ENCODE peak calls at places on chromosomes 5 and 9, in ten cellular contexts. J is stimulated activated naive CD8-positive, alpha-beta T cell treated with anti-CD3 and anti-CD28 coated beads, Interleukin-15, Interleukin-2, amounts not matched to agents 100 U/mL and 50 U/mL, for 24 hours; C is stimulated activated CD4-positive, alpha-beta T cell treated with anti-CD3 and anti-CD28 coated beads, Interleukin-1b, Interleukin-23, amount 100 ng/mL, for 48 hours; Y is mesendoderm; F is CD8-positive, alpha-beta memory T cell; U is Right ventricle myocardium superior; R is activated CD4-positive, alpha-beta T cell treated with anti-CD3 and anti-CD28 coated beads for 48 hours; S is A549; B is ELR; I is G401. Z is an unnamed sample.

GRCh38 chr5:142716963-142717362 is 31.1 kb upstream of the FGF1 start:
- DNase-seq in J (peak), C (peak), Y (peak), F (no peak), U (peak), R (peak), S (peak), B (peak), I (peak), Z (peak)

GRCh38 chr5:171826132-171826531 is 40.5 kb downstream of the SMIM23 start:
- DNase-seq in J (no peak), C (no peak), Y (no peak), F (no peak), U (no peak), R (no peak), S (no peak), B (peak), I (no peak), Z (no peak)

GRCh38 chr9:99820330-99821186 is 1.1 kb upstream of the NR4A3 start:
- DNase-seq in J (peak), C (peak), Y (no peak), F (peak), U (peak), R (peak), S (peak), B (peak), I (no peak), Z (no peak)

GRCh38 chr9:137757613-137758029 is 120.0 kb upstream of the CACNA1B start:
- DNase-seq in J (peak), C (peak), Y (no peak), F (no peak), U (no peak), R (peak), S (peak), B (peak), I (no peak), Z (no peak)

GRCh38 chr5:61333351-61334223 is 1.5 kb downstream of the ZSWIM6 start:
- DNase-seq in J (peak), C (peak), Y (peak), F (peak), U (peak), R (peak), S (no peak), B (peak), I (peak), Z (peak)

GRCh38 chr5:78755822-78756429 is 107.4 kb upstream of the LHFPL2 start:
- DNase-seq in J (no peak), C (no peak), Y (no peak), F (no peak), U (no peak), R (no peak), S (no peak), B (no peak), I (peak), Z (no peak)

GRCh38 chr5:153551537-153552079 is 61.1 kb downstream of the GRIA1 start:
- DNase-seq in J (no peak), C (no peak), Y (peak), F (no peak), U (no peak), R (no peak), S (peak), B (peak), I (no peak), Z (no peak)

GRCh38 chr5:88786217-88786560 is 96.8 kb downstream of the MEF2C start:
- DNase-seq in J (no peak), C (no peak), Y (peak), F (no peak), U (no peak), R (no peak), S (no peak), B (peak), I (no peak), Z (no peak)

GRCh38 chr5:140497897-140498296 is 49.6 kb upstream of the EIF4EBP3 start:
- DNase-seq in J (no peak), C (no peak), Y (no peak), F (no peak), U (no peak), R (no peak), S (peak), B (no peak), I (no peak), Z (no peak)

GRCh38 chr5:163794993-163795392 is 289.6 kb downstream of the MAT2B start:
- DNase-seq in J (no peak), C (no peak), Y (no peak), F (no peak), U (no peak), R (no peak), S (no peak), B (no peak), I (no peak), Z (no peak)

GRCh38 chr5:124735169-124735858 is 11.1 kb downstream of the ZNF608 start:
- DNase-seq in J (no peak), C (no peak), Y (peak), F (no peak), U (no peak), R (no peak), S (no peak), B (no peak), I (peak), Z (peak)

GRCh38 chr9:78967557-78968212 is 604.1 kb upstream of the TLE4 start:
- DNase-seq in J (no peak), C (no peak), Y (peak), F (no peak), U (no peak), R (no peak), S (peak), B (peak), I (no peak), Z (no peak)

GRCh38 chr5:163434410-163434866 is 3.0 kb upstream of the CCNG1 start:
- DNase-seq in J (no peak), C (peak), Y (no peak), F (no peak), U (no peak), R (peak), S (peak), B (peak), I (no peak), Z (no peak)

GRCh38 chr5:123217183-123217582 is 128.1 kb downstream of the PRDM6 start:
- DNase-seq in J (no peak), C (no peak), Y (no peak), F (no peak), U (no peak), R (no peak), S (no peak), B (no peak), I (no peak), Z (no peak)

GRCh38 chr5:139413963-139414362 is 10.1 kb upstream of the SPATA24 start:
- DNase-seq in J (peak), C (no peak), Y (no peak), F (no peak), U (no peak), R (peak), S (no peak), B (no peak), I (no peak), Z (no peak)

GRCh38 chr5:124741711-124742496 is 4.5 kb downstream of the ZNF608 start:
- DNase-seq in J (no peak), C (no peak), Y (peak), F (no peak), U (no peak), R (no peak), S (no peak), B (peak), I (peak), Z (peak)

GRCh38 chr9:69193685-69194032 is 19.6 kb downstream of the TJP2 start:
- DNase-seq in J (no peak), C (no peak), Y (peak), F (no peak), U (no peak), R (no peak), S (peak), B (peak), I (no peak), Z (no peak)

GRCh38 chr5:12623408-12623807 is 719.2 kb upstream of the CTNND2 start:
- DNase-seq in J (no peak), C (no peak), Y (peak), F (no peak), U (no peak), R (no peak), S (no peak), B (no peak), I (no peak), Z (peak)

GRCh38 chr5:143318833-143319232 is 84.7 kb downstream of the NR3C1 start:
- DNase-seq in J (no peak), C (no peak), Y (no peak), F (no peak), U (no peak), R (no peak), S (no peak), B (peak), I (no peak), Z (no peak)

GRCh38 chr9:83299556-83299955 is 236.6 kb upstream of the RASEF start:
- DNase-seq in J (no peak), C (no peak), Y (no peak), F (no peak), U (no peak), R (no peak), S (peak), B (peak), I (no peak), Z (peak)

GRCh38 chr9:14497476-14497875 is 183.5 kb upstream of the NFIB start:
- DNase-seq in J (no peak), C (no peak), Y (no peak), F (no peak), U (no peak), R (no peak), S (no peak), B (no peak), I (no peak), Z (no peak)

GRCh38 chr5:57215629-57216195 is 41.9 kb downstream of the GPBP1 start:
- DNase-seq in J (no peak), C (no peak), Y (no peak), F (no peak), U (no peak), R (no peak), S (no peak), B (peak), I (no peak), Z (no peak)

Z was measured in retina.